ENCODE peak calls at places on chromosomes 2 and 18, in six cellular contexts. E is HepG2, Q is K562, G is H1, S is GM12891, H is GM12878. Y is an unnamed sample.

GRCh38 chr2:175855794-175856453 is 146.1 kb downstream of the LNPK start:
- DNase-seq in E (no peak), Q (no peak), G (no peak), S (no peak), H (no peak), Y (no peak)

GRCh38 chr2:223696719-223697118 is 94.6 kb upstream of the SCG2 start:
- DNase-seq in E (peak), Q (no peak), G (no peak), S (no peak), H (no peak), Y (no peak)

GRCh38 chr2:187774551-187775071 is 220.4 kb upstream of the TFPI start:
- DNase-seq in E (no peak), Q (no peak), G (no peak), S (no peak), H (no peak), Y (no peak)

GRCh38 chr2:240645346-240646060 is 20.2 kb downstream of the GPR35 start:
- DNase-seq in E (no peak), Q (no peak), G (no peak), S (peak), H (no peak), Y (peak)

GRCh38 chr2:85801871-85802270 is 48.1 kb downstream of the ATOH8 start:
- DNase-seq in E (no peak), Q (no peak), G (no peak), S (no peak), H (no peak), Y (no peak)

GRCh38 chr2:28359222-28360065 is 33.2 kb upstream of the FOSL2 start:
- DNase-seq in E (peak), Q (peak), G (no peak), S (peak), H (peak), Y (peak)

GRCh38 chr2:227703961-227704360 is 13.9 kb downstream of the SLC19A3 start:
- DNase-seq in E (no peak), Q (no peak), G (no peak), S (no peak), H (no peak), Y (no peak)

GRCh38 chr18:80147037-80147417 is 38.0 kb downstream of the ADNP2 start:
- DNase-seq in E (no peak), Q (no peak), G (no peak), S (no peak), H (no peak), Y (no peak)

GRCh38 chr2:59664946-59665345 is 888.5 kb downstream of the BCL11A start:
- DNase-seq in E (no peak), Q (no peak), G (no peak), S (no peak), H (no peak), Y (no peak)

GRCh38 chr2:36358317-36358659 is 2.7 kb downstream of the CRIM1 start:
- DNase-seq in E (no peak), Q (no peak), G (no peak), S (no peak), H (no peak), Y (no peak)
- TF ChIP-seq POLR2A in E (no peak), Q (no peak), G (no peak), S (no peak), H (no peak), Y (no peak)

GRCh38 chr18:54269924-54270844 is 867 bp downstream of the POLI start:
- DNase-seq in E (peak), Q (no peak), G (no peak), S (no peak), H (no peak), Y (peak)
- TF ChIP-seq POLR2AphosphoS5 in E (no peak), Q (peak), G (peak), S (no peak), H (peak), Y (no peak)

DNA sequence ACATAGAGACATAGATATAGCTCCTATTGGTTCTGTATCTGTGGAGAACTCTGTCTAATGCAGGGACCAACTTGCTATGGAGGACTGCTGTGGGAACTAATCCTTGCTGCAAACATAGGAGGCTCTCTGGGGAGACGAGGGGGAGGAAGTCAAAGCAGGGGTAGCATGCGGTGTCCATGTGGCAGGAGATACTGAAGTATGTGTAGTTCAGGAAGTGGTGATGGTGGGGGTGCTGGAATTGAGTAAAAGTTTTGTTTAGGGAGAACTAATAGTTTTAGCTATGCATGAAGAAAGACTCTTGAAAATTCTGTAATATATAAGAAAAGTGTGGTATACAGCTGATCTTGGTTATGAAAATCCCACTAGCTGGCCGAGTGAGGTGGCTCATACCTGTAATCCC is 62.0 kb downstream of the ANKRD44 start:
- DNase-seq in E (no peak), Q (no peak), G (no peak), S (no peak), H (no peak), Y (no peak)
- TF ChIP-seq TAF1 in E (no peak), Q (no peak), G (no peak), S (no peak), H (no peak), Y (no peak)

GRCh38 chr2:173075781-173076556 is at the start of gene MAP3K20:
- DNase-seq in E (peak), Q (peak), G (no peak), S (peak), H (peak), Y (peak)
- TF ChIP-seq POLR2A in E (peak), Q (peak), G (peak), S (peak), H (peak), Y (peak)

GRCh38 chr2:151363709-151364108 is 6.3 kb downstream of the TNFAIP6 start:
- DNase-seq in E (no peak), Q (no peak), G (no peak), S (no peak), H (peak), Y (peak)
- TF ChIP-seq POLR2AphosphoS5 in E (no peak), Q (no peak), G (no peak), S (no peak), H (no peak), Y (peak)

DNA sequence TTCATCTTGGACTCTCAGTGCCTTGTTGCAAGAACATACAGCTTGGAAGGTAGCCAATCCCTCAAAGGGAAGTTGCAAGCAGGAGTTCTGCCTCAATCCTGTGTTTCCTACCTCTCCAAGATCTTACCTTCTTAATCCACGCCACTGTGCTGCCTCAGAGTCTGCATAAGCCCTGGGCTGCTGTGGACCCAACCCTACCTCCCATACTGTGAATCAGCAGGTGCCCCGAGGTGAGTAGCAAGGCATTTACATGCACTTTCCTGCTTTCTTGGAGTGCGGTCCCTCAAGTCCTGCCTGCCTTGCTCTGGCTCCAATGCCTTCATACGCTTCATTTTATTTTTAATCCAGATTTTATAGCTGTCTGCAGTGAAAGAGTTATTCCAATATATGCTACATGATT is 413.8 kb upstream of the RAB6C start:
- DNase-seq in E (no peak), Q (no peak), G (no peak), S (no peak), H (no peak), Y (no peak)
- TF ChIP-seq TAF1 in E (no peak), Q (no peak), G (no peak), S (no peak), H (no peak), Y (no peak)

GRCh38 chr2:217276433-217276832 is 416.6 kb upstream of the TNP1 start:
- DNase-seq in E (no peak), Q (no peak), G (no peak), S (no peak), H (no peak), Y (no peak)

GRCh38 chr2:217279571-217279970 is 419.7 kb upstream of the TNP1 start:
- DNase-seq in E (no peak), Q (no peak), G (no peak), S (no peak), H (no peak), Y (no peak)

GRCh38 chr2:217279130-217279529 is 419.3 kb upstream of the TNP1 start:
- DNase-seq in E (no peak), Q (no peak), G (no peak), S (no peak), H (no peak), Y (no peak)

GRCh38 chr2:217275091-217275490 is 415.2 kb upstream of the TNP1 start:
- DNase-seq in E (no peak), Q (no peak), G (no peak), S (no peak), H (no peak), Y (no peak)

DNA sequence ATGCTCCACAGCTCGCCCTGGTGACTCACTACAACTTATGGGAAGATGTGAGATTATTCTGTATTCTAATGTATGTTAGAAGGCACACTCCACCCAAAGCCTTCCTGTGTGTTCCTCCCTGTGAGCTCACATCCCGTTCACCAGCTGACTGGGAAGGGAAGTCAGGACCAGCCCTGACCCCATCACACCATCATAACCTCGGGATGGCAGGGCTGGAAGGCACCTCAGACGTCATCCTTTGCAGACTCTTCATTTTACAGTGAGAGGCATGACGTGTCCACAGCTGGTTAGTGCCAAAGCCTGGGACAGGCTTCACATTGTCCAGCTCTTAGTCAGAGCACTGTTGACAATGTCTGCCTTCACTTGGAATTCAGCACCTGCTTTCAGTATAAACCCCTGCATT is 417.8 kb upstream of the TNP1 start:
- DNase-seq in E (peak), Q (no peak), G (no peak), S (no peak), H (no peak), Y (no peak)
- TF ChIP-seq POLR2A in E (no peak), Q (no peak), G (no peak), S (no peak), H (no peak), Y (no peak)

GRCh38 chr2:208134928-208135586 is 5.4 kb upstream of the CRYGC start:
- DNase-seq in E (peak), Q (no peak), G (no peak), S (no peak), H (no peak), Y (no peak)
- TF ChIP-seq POLR2AphosphoS5 in E (no peak), Q (no peak), G (no peak), S (no peak), H (no peak), Y (no peak)

Y was measured in GM12892.